ENCODE peak calls at places on chromosomes 11 and 22, in six cellular contexts. D, C, P, I, L and G are unnamed samples.

GRCh38 chr11:27438595-27438981 is 34.0 kb downstream of the LGR4 start:
- DNase-seq in D (no peak), C (no peak), P (no peak), I (no peak), L (no peak), G (no peak)

GRCh38 chr11:116037851-116038250 is 533.6 kb upstream of the CADM1 start:
- DNase-seq in D (no peak), C (no peak), P (no peak), I (no peak), L (no peak), G (no peak)

GRCh38 chr11:134696455-134696854 is 284.4 kb upstream of the B3GAT1 start:
- DNase-seq in D (no peak), C (no peak), P (no peak), I (no peak), L (no peak), G (no peak)

GRCh38 chr11:35794850-35795249 is 132.3 kb downstream of the TRIM44 start:
- DNase-seq in D (peak), C (no peak), P (no peak), I (peak), L (no peak), G (no peak)

GRCh38 chr11:17256512-17256911 is 20.0 kb upstream of the NUCB2 start:
- DNase-seq in D (peak), C (no peak), P (peak), I (peak), L (no peak), G (no peak)

GRCh38 chr11:2996976-2997375 is 4.8 kb upstream of the NAP1L4 start:
- DNase-seq in D (no peak), C (peak), P (no peak), I (no peak), L (no peak), G (no peak)

GRCh38 chr11:75371930-75372876 is 20.7 kb upstream of the ARRB1 start:
- DNase-seq in D (no peak), C (no peak), P (no peak), I (no peak), L (no peak), G (no peak)

GRCh38 chr11:44711113-44711512 is 15.6 kb upstream of the TSPAN18 start:
- DNase-seq in D (no peak), C (no peak), P (no peak), I (no peak), L (no peak), G (no peak)

GRCh38 chr22:19795617-19796008 is 35.0 kb downstream of the TBX1 start:
- DNase-seq in D (no peak), C (no peak), P (no peak), I (peak), L (peak), G (no peak)

GRCh38 chr22:17368727-17369552 is at the start of gene CECR2:
- DNase-seq in D (no peak), C (no peak), P (no peak), I (no peak), L (peak), G (no peak)

GRCh38 chr11:4606231-4607015 is 1.6 kb downstream of the TRIM68 start:
- DNase-seq in D (peak), C (no peak), P (no peak), I (no peak), L (no peak), G (no peak)

GRCh38 chr11:65576867-65577755 is 1.3 kb downstream of the EHBP1L1 start:
- DNase-seq in D (no peak), C (peak), P (no peak), I (peak), L (peak), G (no peak)

GRCh38 chr22:42648368-42649260 is 578 bp downstream of the CYB5R3 start:
- DNase-seq in D (no peak), C (no peak), P (no peak), I (no peak), L (peak), G (no peak)

GRCh38 chr11:112481893-112482292 is 221.2 kb upstream of the PLET1 start:
- DNase-seq in D (no peak), C (no peak), P (no peak), I (no peak), L (no peak), G (no peak)

GRCh38 chr22:38724926-38725571 is 19.3 kb downstream of the GTPBP1 start:
- DNase-seq in D (no peak), C (no peak), P (no peak), I (peak), L (no peak), G (no peak)